ENCODE peak calls at places on chromosomes 4 and X, in six cellular contexts. C is HEK293T, X is HCT116, F is K562, E is HepG2, K is H1. B is an unnamed sample.
A peak's percentile ranks its signal among the peaks of the same experiment; 100 is the strongest.

GRCh38 chrX:91066104-91066503 is 368.5 kb upstream of the PABPC5 start:
- DNase-seq in C (no peak), X (no peak), F (no peak), E (no peak), K (no peak), B (peak; percentile 11)

GRCh38 chr4:14853186-14853946 is 148.9 kb upstream of the CPEB2 start:
- DNase-seq in C (no peak), X (no peak), F (no peak), E (no peak), K (no peak), B (no peak)

GRCh38 chrX:45758319-45758718 is 557.6 kb upstream of the DIPK2B start:
- DNase-seq in C (no peak), X (no peak), F (no peak), E (no peak), K (no peak), B (no peak)

GRCh38 chr4:60506061-60506460 is 694.1 kb upstream of the ADGRL3 start:
- DNase-seq in C (no peak), X (no peak), F (no peak), E (no peak), K (no peak), B (no peak)

GRCh38 chr4:7588002-7588401 is 153.3 kb upstream of the PSAPL1 start:
- DNase-seq in C (no peak), X (no peak), F (no peak), E (no peak), K (no peak), B (no peak)

GRCh38 chr4:157674699-157675098 is 454.2 kb downstream of the GRIA2 start:
- DNase-seq in C (peak; percentile 5), X (no peak), F (no peak), E (no peak), K (no peak), B (no peak)

GRCh38 chrX:123860506-123860840 is 620 bp downstream of the XIAP start:
- DNase-seq in C (no peak), X (no peak), F (no peak), E (peak; percentile 29), K (no peak), B (no peak)

GRCh38 chr4:20248155-20248558 is 3.5 kb upstream of the SLIT2 start:
- DNase-seq in C (peak; percentile 30), X (peak; percentile 29), F (no peak), E (peak; percentile 1), K (no peak), B (no peak)

GRCh38 chrX:42695800-42696358 is 82.1 kb downstream of the PPP1R2C start:
- DNase-seq in C (no peak), X (no peak), F (no peak), E (no peak), K (no peak), B (no peak)

GRCh38 chr4:54228064-54228527 is 997 bp upstream of the PDGFRA start:
- DNase-seq in C (peak; percentile 75), X (no peak), F (peak; percentile 60), E (peak; percentile 5), K (no peak), B (peak; percentile 91)

GRCh38 chr4:173125216-173125812 is 43.3 kb upstream of the GALNT7 start:
- DNase-seq in C (no peak), X (no peak), F (no peak), E (no peak), K (no peak), B (no peak)

DNA sequence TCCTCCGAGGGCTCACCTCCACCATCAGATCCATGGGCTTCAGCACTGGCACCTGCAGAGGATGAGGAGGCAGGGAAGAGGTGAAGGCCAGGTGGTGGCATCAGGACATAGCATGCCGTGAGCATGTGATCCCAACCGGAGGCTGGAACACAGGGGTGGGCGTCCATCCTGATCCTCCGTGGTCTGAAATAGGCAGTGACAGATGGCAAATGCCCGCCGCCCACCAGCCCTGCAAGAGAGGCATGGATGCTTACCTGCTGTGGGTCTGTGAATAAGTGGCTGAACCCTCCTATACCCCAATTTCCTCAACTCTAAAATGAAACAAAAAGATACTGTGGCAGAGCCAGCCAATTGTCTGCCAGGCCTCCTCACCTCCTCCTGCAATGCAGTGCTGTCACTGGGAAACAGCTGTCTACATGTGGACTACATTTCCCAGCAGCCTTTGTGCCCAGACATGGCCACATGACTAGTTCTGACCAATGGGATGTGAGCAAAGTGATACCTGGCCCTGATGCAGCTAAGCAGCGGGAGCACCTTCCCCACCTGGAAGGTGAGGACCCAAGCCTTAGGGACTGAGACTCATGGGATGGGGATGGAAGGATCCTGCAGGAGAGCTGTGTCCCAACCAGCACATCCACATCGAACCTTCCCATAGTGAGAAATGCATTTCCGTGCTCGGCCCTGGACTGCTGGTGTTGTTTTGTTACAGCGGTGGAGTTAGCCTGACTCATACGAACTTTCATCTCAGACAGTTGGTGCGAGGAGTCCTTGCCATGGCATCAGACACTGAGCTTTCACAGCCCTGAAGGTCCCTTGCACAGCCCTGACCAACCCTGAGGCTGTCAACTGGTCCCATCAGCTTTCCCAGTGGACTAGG is 99.5 kb downstream of the PPP2R2C start:
- DNase-seq in C (peak; percentile 72), X (peak; percentile 54), F (peak; percentile 92), E (peak; percentile 35), K (no peak), B (peak; percentile 55)
- TF ChIP-seq SP1 in C (no peak), X (peak; percentile 69), F (no peak), E (no peak), K (peak; percentile 72), B (no peak)

DNA sequence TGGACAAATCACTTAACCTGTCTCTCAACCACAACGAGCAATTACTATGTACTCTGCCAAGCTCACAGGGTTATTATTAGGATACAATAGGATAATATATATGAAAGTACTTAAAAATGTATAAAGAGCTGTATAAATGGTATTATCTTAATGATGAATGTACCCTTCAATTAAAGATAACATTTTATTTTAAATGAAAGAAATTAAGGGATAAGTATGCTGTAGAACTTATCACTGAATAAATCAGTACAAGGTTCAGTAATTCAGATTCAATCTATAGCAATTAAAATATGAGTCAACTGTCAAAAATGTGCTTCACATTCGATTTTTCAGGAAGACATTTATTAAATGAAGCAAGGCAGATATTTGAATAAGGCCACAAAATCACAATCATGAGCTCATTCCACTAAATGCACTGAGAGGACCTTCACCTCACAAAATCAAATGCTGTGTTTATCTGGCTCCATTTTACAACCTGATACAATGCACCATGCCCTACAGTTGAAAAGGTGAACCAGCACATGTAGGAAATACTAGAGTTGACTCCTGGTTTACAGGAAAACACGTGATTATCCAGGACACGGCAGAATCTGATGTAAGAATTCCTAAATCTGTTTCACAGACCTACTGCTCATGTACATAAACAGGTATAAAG is 4.4 kb downstream of the LRCH2 start:
- DNase-seq in C (no peak), X (no peak), F (no peak), E (no peak), K (no peak), B (no peak)
- TF ChIP-seq SP1 in C (no peak), X (no peak), F (no peak), E (no peak), K (no peak), B (no peak)

GRCh38 chr4:145788765-145789164 is 108.8 kb downstream of the C4orf51 start:
- DNase-seq in C (no peak), X (no peak), F (no peak), E (no peak), K (no peak), B (no peak)
- TF ChIP-seq SP1 in C (no peak), X (no peak), F (no peak), E (no peak), K (no peak), B (no peak)

GRCh38 chr4:39205476-39205875 is 23.1 kb downstream of the WDR19 start:
- DNase-seq in C (no peak), X (no peak), F (no peak), E (no peak), K (no peak), B (no peak)
- TF ChIP-seq SP1 in C (no peak), X (no peak), F (no peak), E (no peak), K (no peak), B (no peak)

DNA sequence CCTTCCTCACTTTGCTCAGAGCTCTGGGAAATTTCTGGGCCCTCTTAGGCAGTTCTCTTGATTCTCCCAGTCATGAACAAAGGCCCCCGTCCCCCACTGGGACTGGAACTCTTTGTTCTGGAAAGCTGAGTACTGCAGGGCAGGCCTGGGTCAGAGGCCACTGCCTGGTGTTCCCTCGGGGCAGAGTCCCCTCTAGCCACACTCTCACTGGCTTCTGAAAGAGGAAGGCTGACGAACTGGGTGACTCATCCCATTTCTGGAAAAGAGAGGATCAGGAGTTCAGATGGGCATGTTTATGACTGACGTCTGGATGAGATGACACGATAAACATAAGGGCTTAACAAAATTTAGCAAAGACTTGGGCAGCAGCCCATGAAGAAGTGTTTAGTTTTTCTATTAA is 47.7 kb downstream of the DDX3X start:
- DNase-seq in C (no peak), X (peak; percentile 56), F (peak; percentile 18), E (peak; percentile 89), K (peak; percentile 17), B (peak; percentile 28)
- TF ChIP-seq SP1 in C (no peak), X (no peak), F (no peak), E (no peak), K (no peak), B (no peak)

GRCh38 chrX:76279007-76279406 is 106.1 kb downstream of the PBDC1 start:
- DNase-seq in C (peak; percentile 50), X (peak; percentile 22), F (peak; percentile 9), E (peak; percentile 37), K (peak; percentile 17), B (peak; percentile 47)
- TF ChIP-seq SP1 in C (no peak), X (no peak), F (no peak), E (no peak), K (no peak), B (no peak)

GRCh38 chrX:67570839-67571238 is 27.0 kb downstream of the AR start:
- DNase-seq in C (no peak), X (no peak), F (no peak), E (no peak), K (no peak), B (no peak)

GRCh38 chrX:67568769-67569168 is 24.9 kb downstream of the AR start:
- DNase-seq in C (no peak), X (no peak), F (no peak), E (no peak), K (no peak), B (no peak)

GRCh38 chrX:67574696-67575095 is 30.9 kb downstream of the AR start:
- DNase-seq in C (no peak), X (no peak), F (no peak), E (no peak), K (no peak), B (no peak)
- TF ChIP-seq SP1 in C (no peak), X (no peak), F (no peak), E (no peak), K (no peak), B (no peak)

B was measured in WTC11.